ENCODE peak calls at places on chromosomes 16 and 17, in ten cellular contexts. D is transverse colon, S is esophagus muscularis mucosa, I is ovary, H is stomach, A is SK-N-SH, T is sigmoid colon, V is suprapubic skin, M is tibial nerve, U is K562. B is an unnamed sample. For H3K4me1 and H3K27me3, the result is how much of the 10 kb centered on the place peaks cover.

GRCh38 chr17:48457080-48457836 is 27.2 kb upstream of the SKAP1 start:
- DNase-seq in U (peak), I (peak), T (peak), M (no peak), S (no peak), H (peak), D (peak), A (peak), V (peak), B (peak)

GRCh38 chr16:11515540-11516430 is 70.9 kb downstream of the LITAF start:
- DNase-seq in V (no peak), M (no peak), U (no peak), I (no peak), S (no peak), H (no peak), T (no peak), A (no peak), D (no peak), B (no peak)

GRCh38 chr16:78950768-78951167 is 649.8 kb downstream of the MAF start:
- DNase-seq in I (no peak), D (no peak), S (no peak), A (no peak), V (no peak), T (no peak), U (no peak), M (no peak), H (no peak), B (no peak)

GRCh38 chr16:66007717-66008116 is 358.8 kb upstream of the CDH5 start:
- DNase-seq in I (no peak), M (no peak), S (no peak), A (no peak), D (no peak), H (no peak), U (no peak), V (no peak), T (no peak), B (no peak)

GRCh38 chr17:82534401-82534812 is 14.9 kb downstream of the FOXK2 start:
- DNase-seq in A (no peak), D (no peak), V (no peak), I (no peak), U (no peak), S (no peak), H (no peak), T (no peak), M (no peak), B (no peak)

GRCh38 chr17:67215991-67216421 is 29.0 kb downstream of the HELZ start:
- DNase-seq in I (no peak), S (no peak), U (no peak), D (no peak), H (no peak), A (no peak), M (no peak), T (no peak), V (no peak), B (no peak)

GRCh38 chr17:74379495-74380085 is 12.3 kb downstream of the GPR142 start:
- DNase-seq in U (peak), H (peak), I (peak), T (peak), M (peak), V (peak), S (peak), A (peak), D (peak), B (peak)

GRCh38 chr17:57484081-57484666 is 227.9 kb downstream of the MSI2 start:
- DNase-seq in U (no peak), D (no peak), S (no peak), A (no peak), T (no peak), M (no peak), I (no peak), H (no peak), V (no peak), B (no peak)

GRCh38 chr16:49048557-49048956 is 233.1 kb downstream of the CBLN1 start:
- DNase-seq in S (peak), M (no peak), V (no peak), A (no peak), T (no peak), D (no peak), H (no peak), I (no peak), U (no peak), B (no peak)

GRCh38 chr17:31489295-31490018 is 98.0 kb downstream of the RAB11FIP4 start:
- DNase-seq in U (peak), I (no peak), V (no peak), A (no peak), D (peak), S (no peak), H (peak), T (no peak), M (no peak), B (peak)

GRCh38 chr16:67534420-67534819 is 5.8 kb downstream of the RIPOR1 start:
- DNase-seq in S (no peak), A (peak), V (no peak), D (no peak), T (no peak), M (no peak), I (no peak), U (no peak), H (no peak), B (no peak)
- H3K4me1 ChIP-seq in S (half or more), A (under half), V (half or more), D (under half), T (half or more), M (under half), I (under half), U (under half), H (half or more), B (half or more)

GRCh38 chr16:84887207-84887606 is 67.4 kb downstream of the CRISPLD2 start:
- DNase-seq in I (no peak), H (no peak), M (no peak), D (no peak), V (no peak), U (peak), A (no peak), T (no peak), S (no peak), B (no peak)

GRCh38 chr16:84891149-84891795 is 71.5 kb downstream of the CRISPLD2 start:
- DNase-seq in T (no peak), D (no peak), V (no peak), H (no peak), M (no peak), U (no peak), I (no peak), A (no peak), S (no peak), B (no peak)

GRCh38 chr16:84888450-84888849 is 68.7 kb downstream of the CRISPLD2 start:
- DNase-seq in U (no peak), I (no peak), S (no peak), T (no peak), D (no peak), V (no peak), H (no peak), A (no peak), M (no peak), B (no peak)

GRCh38 chr16:84890427-84890826 is 70.6 kb downstream of the CRISPLD2 start:
- DNase-seq in D (no peak), A (no peak), H (no peak), U (no peak), V (no peak), S (no peak), M (no peak), I (no peak), T (no peak), B (no peak)

DNA sequence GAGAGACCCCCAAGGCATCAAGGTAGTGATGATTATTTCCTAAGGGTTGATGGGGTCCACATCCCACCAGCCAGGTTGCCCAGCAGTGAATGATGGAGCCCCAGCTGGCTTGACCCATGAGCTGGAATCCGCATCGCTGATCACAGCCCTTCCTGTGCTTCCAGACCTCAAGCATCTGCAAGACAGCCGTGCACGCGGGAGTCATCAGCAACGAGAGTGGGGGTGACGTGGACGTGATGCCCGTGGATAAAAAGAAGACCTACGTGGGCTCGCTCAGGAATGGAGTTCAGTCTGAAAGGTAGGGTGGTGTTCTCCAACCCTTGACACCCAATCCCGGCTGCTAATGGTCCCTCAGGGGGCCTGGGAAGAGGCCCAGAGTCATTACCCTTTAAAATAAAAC is 69.3 kb downstream of the CRISPLD2 start:
- DNase-seq in V (no peak), D (no peak), U (no peak), I (no peak), H (no peak), A (peak), M (no peak), T (no peak), S (no peak), B (no peak)
- TF ChIP-seq EP300 in V (no peak), D (no peak), U (no peak), I (no peak), H (no peak), A (no peak), M (no peak), T (no peak), S (no peak), B (no peak)

GRCh38 chr16:3864562-3864961 is 16.0 kb downstream of the CREBBP start:
- DNase-seq in S (no peak), A (no peak), H (no peak), I (no peak), D (no peak), M (no peak), V (no peak), T (no peak), U (no peak), B (no peak)

GRCh38 chr16:3863587-3863986 is 16.9 kb downstream of the CREBBP start:
- DNase-seq in D (no peak), S (no peak), M (no peak), T (no peak), H (no peak), A (no peak), V (no peak), U (no peak), I (no peak), B (no peak)

GRCh38 chr16:3858809-3859208 is 21.7 kb downstream of the CREBBP start:
- DNase-seq in A (no peak), I (no peak), S (no peak), M (no peak), U (no peak), H (no peak), V (no peak), T (no peak), D (no peak), B (no peak)

GRCh38 chr16:3859875-3860274 is 20.6 kb downstream of the CREBBP start:
- DNase-seq in U (no peak), T (no peak), H (no peak), I (no peak), V (no peak), M (no peak), A (no peak), D (no peak), S (no peak), B (no peak)

GRCh38 chr16:3861808-3862451 is 18.6 kb downstream of the CREBBP start:
- DNase-seq in A (no peak), U (peak), M (no peak), S (no peak), T (no peak), H (no peak), D (no peak), V (no peak), I (no peak), B (peak)
- H3K27me3 ChIP-seq in A (under half), U (under half), M (under half), S (under half), T (under half), H (under half), D (under half), V (under half), I (under half), B (under half)

GRCh38 chr17:18318122-18318521 is 3.0 kb downstream of the SMCR8 start:
- DNase-seq in S (no peak), A (no peak), T (no peak), V (no peak), M (no peak), I (no peak), H (no peak), D (no peak), U (no peak), B (no peak)
- H3K4me1 ChIP-seq in S (half or more), A (under half), T (half or more), V (half or more), M (under half), I (under half), H (half or more), D (half or more), U (under half), B (half or more)

GRCh38 chr17:75617675-75618074 is 15.6 kb upstream of the SMIM5 start:
- DNase-seq in A (no peak), M (no peak), U (no peak), D (no peak), S (no peak), T (no peak), I (no peak), H (no peak), V (no peak), B (peak)

GRCh38 chr17:75622071-75622470 is 11.2 kb upstream of the SMIM5 start:
- DNase-seq in M (no peak), S (no peak), I (no peak), V (no peak), T (no peak), H (no peak), A (no peak), D (no peak), U (no peak), B (no peak)

GRCh38 chr17:75622771-75623273 is 10.4 kb upstream of the SMIM5 start:
- DNase-seq in V (no peak), H (no peak), U (no peak), A (no peak), D (no peak), T (no peak), S (no peak), M (no peak), I (no peak), B (no peak)

GRCh38 chr17:75617218-75617617 is 16.0 kb upstream of the SMIM5 start:
- DNase-seq in S (no peak), I (no peak), V (no peak), T (no peak), M (no peak), H (no peak), U (no peak), A (no peak), D (peak), B (no peak)

GRCh38 chr17:75619506-75620431 is 13.5 kb upstream of the SMIM5 start:
- DNase-seq in M (no peak), V (no peak), I (no peak), S (no peak), U (peak), A (peak), T (no peak), H (no peak), D (no peak), B (peak)
- TF ChIP-seq EP300 in M (no peak), V (no peak), I (no peak), S (no peak), U (no peak), A (no peak), T (no peak), H (no peak), D (no peak), B (no peak)

B was measured in upper lobe of left lung.